ENCODE peak calls at places on chromosomes 1 and 21, in ten cellular contexts. D is Right ventricle myocardium superior; L is stimulated activated CD8-positive, alpha-beta memory T cell treated with anti-CD3 and anti-CD28 coated beads, Interleukin-7, amount 100 ng/mL, for 24 hours; J is GM04504; X is COR-L47; B is A549; H is mesothelial cell of epicardium; R is cardiac muscle cell; V is T-helper 1 cell; M is natural killer cell. W is an unnamed sample.

GRCh38 chr1:78408192-78408591 is 82.6 kb upstream of the PTGFR start:
- DNase-seq in D (no peak), L (no peak), J (peak; percentile 69), X (no peak), B (no peak), H (no peak), R (no peak), V (no peak), M (no peak), W (no peak)

GRCh38 chr1:94022471-94023189 is 98.3 kb downstream of the ABCA4 start:
- DNase-seq in D (no peak), L (no peak), J (peak; percentile 32), X (no peak), B (peak; percentile 78), H (no peak), R (no peak), V (no peak), M (no peak), W (no peak)

GRCh38 chr1:111404588-111404987 is 22.9 kb downstream of the OVGP1 start:
- DNase-seq in D (no peak), L (no peak), J (no peak), X (no peak), B (no peak), H (no peak), R (no peak), V (no peak), M (no peak), W (no peak)

GRCh38 chr1:25654109-25654660 is 37.6 kb downstream of the MAN1C1 start:
- DNase-seq in D (no peak), L (no peak), J (no peak), X (no peak), B (no peak), H (no peak), R (no peak), V (no peak), M (no peak), W (no peak)

GRCh38 chr1:204076891-204077290 is 4.0 kb downstream of the SOX13 start:
- DNase-seq in D (no peak), L (no peak), J (no peak), X (no peak), B (no peak), H (no peak), R (no peak), V (no peak), M (no peak), W (no peak)

GRCh38 chr1:43835141-43836021 is 98.2 kb upstream of the ARTN start:
- DNase-seq in D (no peak), L (no peak), J (peak; percentile 93), X (no peak), B (no peak), H (no peak), R (no peak), V (no peak), M (no peak), W (no peak)

GRCh38 chr1:44035726-44036408 is 4.6 kb upstream of the SLC6A9 start:
- DNase-seq in D (peak; percentile 62), L (no peak), J (no peak), X (no peak), B (no peak), H (no peak), R (no peak), V (no peak), M (no peak), W (no peak)

GRCh38 chr1:33029921-33030320 is 6.8 kb downstream of the AK2 start:
- DNase-seq in D (no peak), L (no peak), J (no peak), X (no peak), B (no peak), H (no peak), R (no peak), V (no peak), M (no peak), W (no peak)

GRCh38 chr1:151130837-151131586 is 15.4 kb downstream of the SEMA6C start:
- DNase-seq in D (peak; percentile 88), L (peak; percentile 55), J (peak; percentile 66), X (no peak), B (no peak), H (peak; percentile 81), R (peak; percentile 87), V (peak; percentile 53), M (peak; percentile 63), W (peak; percentile 10)

GRCh38 chr1:181626252-181626938 is 143.1 kb downstream of the CACNA1E start:
- DNase-seq in D (no peak), L (no peak), J (no peak), X (no peak), B (no peak), H (no peak), R (no peak), V (no peak), M (no peak), W (no peak)

GRCh38 chr1:110412576-110412975 is 5.1 kb upstream of the LAMTOR5 start:
- DNase-seq in D (peak; percentile 76), L (peak; percentile 41), J (peak; percentile 54), X (peak; percentile 57), B (peak; percentile 63), H (peak; percentile 56), R (peak; percentile 84), V (peak; percentile 31), M (peak; percentile 38), W (peak; percentile 55)

GRCh38 chr1:234618726-234619049 is 8.7 kb upstream of the IRF2BP2 start:
- DNase-seq in D (no peak), L (no peak), J (no peak), X (no peak), B (no peak), H (no peak), R (no peak), V (no peak), M (no peak), W (no peak)

GRCh38 chr1:147741075-147741474 is 19.3 kb downstream of the GJA5 start:
- DNase-seq in D (peak; percentile 49), L (no peak), J (no peak), X (no peak), B (no peak), H (no peak), R (no peak), V (no peak), M (no peak), W (no peak)

GRCh38 chr1:216843426-216843825 is 120.2 kb upstream of the ESRRG start:
- DNase-seq in D (no peak), L (no peak), J (no peak), X (no peak), B (no peak), H (no peak), R (no peak), V (no peak), M (no peak), W (no peak)

GRCh38 chr1:115652236-115652788 is 10.5 kb downstream of the VANGL1 start:
- DNase-seq in D (no peak), L (no peak), J (no peak), X (no peak), B (no peak), H (no peak), R (no peak), V (no peak), M (no peak), W (no peak)

GRCh38 chr1:203051841-203052324 is 25.6 kb downstream of the PPFIA4 start:
- DNase-seq in D (no peak), L (no peak), J (no peak), X (peak; percentile 69), B (no peak), H (no peak), R (no peak), V (no peak), M (no peak), W (no peak)

GRCh38 chr1:107776898-107777663 is 187.9 kb downstream of the VAV3 start:
- DNase-seq in D (no peak), L (no peak), J (no peak), X (no peak), B (no peak), H (no peak), R (no peak), V (no peak), M (no peak), W (no peak)

GRCh38 chr21:34800797-34801518 is 132.2 kb downstream of the CLIC6 start:
- DNase-seq in D (no peak), L (no peak), J (no peak), X (no peak), B (peak; percentile 20), H (no peak), R (no peak), V (no peak), M (peak; percentile 42), W (no peak)

GRCh38 chr1:32338637-32339145 is 2.7 kb upstream of the MARCKSL1 start:
- DNase-seq in D (peak; percentile 43), L (no peak), J (no peak), X (no peak), B (no peak), H (no peak), R (no peak), V (no peak), M (no peak), W (no peak)

GRCh38 chr1:211118407-211119102 is 15.4 kb downstream of the KCNH1 start:
- DNase-seq in D (no peak), L (no peak), J (no peak), X (no peak), B (no peak), H (no peak), R (no peak), V (no peak), M (no peak), W (no peak)

GRCh38 chr1:108503062-108503740 is 53.1 kb downstream of the NBPF6 start:
- DNase-seq in D (no peak), L (no peak), J (peak; percentile 72), X (no peak), B (peak; percentile 73), H (no peak), R (peak; percentile 41), V (no peak), M (no peak), W (peak; percentile 9)

GRCh38 chr21:44065428-44065827 is 41.8 kb upstream of the PWP2 start:
- DNase-seq in D (no peak), L (peak; percentile 35), J (no peak), X (no peak), B (no peak), H (no peak), R (no peak), V (peak; percentile 79), M (peak; percentile 74), W (no peak)

GRCh38 chr1:228768345-228768717 is 33.1 kb downstream of the RHOU start:
- DNase-seq in D (no peak), L (no peak), J (no peak), X (no peak), B (no peak), H (no peak), R (no peak), V (no peak), M (no peak), W (no peak)

GRCh38 chr1:3452866-3453175 is 1.6 kb upstream of the ARHGEF16 start:
- DNase-seq in D (peak; percentile 25), L (no peak), J (no peak), X (no peak), B (no peak), H (no peak), R (no peak), V (no peak), M (no peak), W (no peak)

GRCh38 chr1:228903573-228904122 is 168.4 kb downstream of the RHOU start:
- DNase-seq in D (no peak), L (no peak), J (no peak), X (no peak), B (no peak), H (no peak), R (no peak), V (no peak), M (no peak), W (no peak)

GRCh38 chr1:29682918-29683314 is 446.6 kb downstream of the PTPRU start:
- DNase-seq in D (no peak), L (no peak), J (no peak), X (peak; percentile 66), B (no peak), H (no peak), R (peak; percentile 50), V (no peak), M (no peak), W (no peak)

GRCh38 chr1:221435510-221435909 is 306.4 kb downstream of the DUSP10 start:
- DNase-seq in D (no peak), L (no peak), J (no peak), X (peak; percentile 4), B (peak; percentile 66), H (no peak), R (peak; percentile 56), V (no peak), M (no peak), W (no peak)

GRCh38 chr1:37465596-37466517 is 8.5 kb upstream of the ZC3H12A start:
- DNase-seq in D (no peak), L (no peak), J (no peak), X (no peak), B (no peak), H (no peak), R (no peak), V (no peak), M (no peak), W (no peak)